ENCODE peak calls at places on chromosomes 1 and 21, in four cellular contexts. N, I, V and Q are unnamed samples.

GRCh38 chr1:115727706-115728249 is 40.7 kb downstream of the CASQ2 start:
- DNase-seq in V (no peak), I (no peak), N (peak), Q (peak)

GRCh38 chr1:160702100-160702499 is 9.5 kb downstream of the CD48 start:
- DNase-seq in I (no peak), V (peak), N (peak), Q (no peak)

GRCh38 chr21:43645414-43645891 is 13.8 kb downstream of the HSF2BP start:
- DNase-seq in I (no peak), N (peak), V (peak), Q (peak)

GRCh38 chr1:55572878-55573734 is 357.9 kb upstream of the USP24 start:
- DNase-seq in I (no peak), N (no peak), V (no peak), Q (peak)

GRCh38 chr1:91872560-91873081 is 13.3 kb downstream of the TGFBR3 start:
- DNase-seq in V (no peak), I (peak), N (peak), Q (no peak)

GRCh38 chr21:41967708-41968107 is 13.9 kb upstream of the C2CD2 start:
- DNase-seq in I (no peak), V (no peak), N (no peak), Q (no peak)

GRCh38 chr1:2801535-2802291 is at the start of gene TTC34:
- DNase-seq in I (peak), N (peak), V (peak), Q (no peak)

GRCh38 chr1:4836574-4836973 is 182.2 kb downstream of the AJAP1 start:
- DNase-seq in N (peak), V (no peak), I (no peak), Q (no peak)

GRCh38 chr1:43171876-43172531 is at the start of the genes CFAP57 and EBNA1BP2:
- DNase-seq in I (peak), V (peak), N (peak), Q (peak)

GRCh38 chr1:37575692-37576091 is 19.0 kb downstream of the DNALI1 start:
- DNase-seq in I (no peak), N (no peak), V (no peak), Q (peak)

GRCh38 chr21:8988696-8989095 is 1532.7 kb upstream of the TPTE start:
- DNase-seq in N (no peak), I (no peak), V (no peak), Q (no peak)

GRCh38 chr1:84918706-84919105 is 25.7 kb upstream of the LPAR3 start:
- DNase-seq in I (no peak), N (no peak), V (no peak), Q (no peak)

GRCh38 chr1:244173765-244174164 is 122.7 kb downstream of the ZBTB18 start:
- DNase-seq in I (no peak), V (no peak), N (no peak), Q (no peak)

GRCh38 chr1:63651110-63651776 is 58.0 kb downstream of the PGM1 start:
- DNase-seq in V (no peak), N (no peak), I (peak), Q (peak)

GRCh38 chr1:37239225-37239740 is 205.0 kb upstream of the GRIK3 start:
- DNase-seq in V (no peak), N (no peak), I (no peak), Q (no peak)

GRCh38 chr1:23018661-23019093 is 591 bp upstream of the KDM1A start:
- DNase-seq in V (no peak), N (no peak), I (no peak), Q (no peak)

GRCh38 chr1:201468501-201468843 is 516 bp downstream of the PHLDA3 start:
- DNase-seq in N (no peak), I (no peak), V (no peak), Q (no peak)

GRCh38 chr1:236155841-236156503 is 13.6 kb downstream of the GPR137B start:
- DNase-seq in V (no peak), I (no peak), N (no peak), Q (no peak)

GRCh38 chr1:87786218-87786617 is 457.5 kb downstream of the LMO4 start:
- DNase-seq in N (no peak), I (no peak), V (no peak), Q (no peak)

GRCh38 chr1:110210604-110211502 is 739 bp downstream of the KCNC4 start:
- DNase-seq in I (peak), V (no peak), N (peak), Q (no peak)

GRCh38 chr1:78691995-78692747 is 42.5 kb downstream of the IFI44 start:
- DNase-seq in V (no peak), I (no peak), N (no peak), Q (no peak)

GRCh38 chr1:200962631-200963030 is 60.9 kb downstream of the KIF21B start:
- DNase-seq in I (no peak), N (no peak), V (no peak), Q (no peak)

GRCh38 chr1:246682231-246682895 is 41.8 kb upstream of the SCCPDH start:
- DNase-seq in N (no peak), I (no peak), V (no peak), Q (peak)

GRCh38 chr1:66168919-66169725 is 364.8 kb upstream of the SGIP1 start:
- DNase-seq in V (no peak), N (no peak), I (no peak), Q (no peak)

GRCh38 chr1:181438013-181438412 is 45.3 kb upstream of the CACNA1E start:
- DNase-seq in V (no peak), N (no peak), I (no peak), Q (no peak)

GRCh38 chr1:109570414-109570813 is 22.0 kb downstream of the GNAI3 start:
- DNase-seq in V (no peak), N (no peak), I (no peak), Q (peak)

GRCh38 chr1:224245188-224245587 is 62.1 kb downstream of the DEGS1 start:
- DNase-seq in V (no peak), N (peak), I (no peak), Q (peak)

GRCh38 chr1:202505356-202505755 is 156.9 kb downstream of the PPP1R12B start:
- DNase-seq in N (no peak), V (no peak), I (no peak), Q (peak)

GRCh38 chr1:77744576-77744975 is 15.1 kb downstream of the USP33 start:
- DNase-seq in I (no peak), N (no peak), V (no peak), Q (no peak)

GRCh38 chr1:37865348-37866119 is 6.1 kb upstream of the MTF1 start:
- DNase-seq in I (no peak), N (no peak), V (no peak), Q (no peak)

GRCh38 chr21:28758042-28758882 is 234.4 kb downstream of the LTN1 start:
- DNase-seq in N (no peak), I (no peak), V (no peak), Q (no peak)

GRCh38 chr1:209988706-209989105 is 50.7 kb downstream of the SYT14 start:
- DNase-seq in I (no peak), V (no peak), N (no peak), Q (peak)

GRCh38 chr1:4603317-4604110 is 50.9 kb upstream of the AJAP1 start:
- DNase-seq in I (no peak), V (no peak), N (peak), Q (no peak)

GRCh38 chr1:94463056-94463764 is 45.0 kb downstream of the ABCD3 start:
- DNase-seq in I (no peak), V (no peak), N (peak), Q (no peak)

GRCh38 chr1:22854688-22855565 is 117.7 kb downstream of the LACTBL1 start:
- DNase-seq in V (no peak), I (no peak), N (no peak), Q (no peak)

GRCh38 chr21:43321111-43321510 is 105.8 kb downstream of the SIK1 start:
- DNase-seq in I (no peak), N (peak), V (no peak), Q (no peak)

GRCh38 chr1:229024528-229025119 is 246.3 kb upstream of the RAB4A start:
- DNase-seq in N (peak), I (no peak), V (no peak), Q (peak)

GRCh38 chr1:168319691-168320090 is 39.0 kb downstream of the TBX19 start:
- DNase-seq in V (no peak), N (no peak), I (no peak), Q (peak)

GRCh38 chr1:101170506-101171050 is 66.2 kb upstream of the S1PR1 start:
- DNase-seq in V (no peak), N (no peak), I (no peak), Q (no peak)

GRCh38 chr1:24186993-24187790 is at the start of gene IFNLR1:
- DNase-seq in N (no peak), I (peak), V (no peak), Q (no peak)

GRCh38 chr1:24190970-24191570 is 4.0 kb upstream of the IFNLR1 start:
- DNase-seq in I (no peak), N (peak), V (no peak), Q (no peak)

GRCh38 chr1:24191860-24192259 is 4.8 kb upstream of the IFNLR1 start:
- DNase-seq in I (peak), V (no peak), N (peak), Q (peak)

GRCh38 chr1:24186711-24186992 is 437 bp downstream of the IFNLR1 start:
- DNase-seq in I (no peak), N (no peak), V (no peak), Q (no peak)

GRCh38 chr1:24189528-24189927 is 2.4 kb upstream of the IFNLR1 start:
- DNase-seq in I (no peak), N (peak), V (no peak), Q (no peak)
- H3K4me3 ChIP-seq in I (no peak), N (no peak), V (no peak), Q (no peak)

GRCh38 chr1:156923565-156924477 is 3.4 kb downstream of the LRRC71 start:
- DNase-seq in N (no peak), I (no peak), V (no peak), Q (no peak)
- H3K4me3 ChIP-seq in N (no peak), I (no peak), V (no peak), Q (no peak)

DNA sequence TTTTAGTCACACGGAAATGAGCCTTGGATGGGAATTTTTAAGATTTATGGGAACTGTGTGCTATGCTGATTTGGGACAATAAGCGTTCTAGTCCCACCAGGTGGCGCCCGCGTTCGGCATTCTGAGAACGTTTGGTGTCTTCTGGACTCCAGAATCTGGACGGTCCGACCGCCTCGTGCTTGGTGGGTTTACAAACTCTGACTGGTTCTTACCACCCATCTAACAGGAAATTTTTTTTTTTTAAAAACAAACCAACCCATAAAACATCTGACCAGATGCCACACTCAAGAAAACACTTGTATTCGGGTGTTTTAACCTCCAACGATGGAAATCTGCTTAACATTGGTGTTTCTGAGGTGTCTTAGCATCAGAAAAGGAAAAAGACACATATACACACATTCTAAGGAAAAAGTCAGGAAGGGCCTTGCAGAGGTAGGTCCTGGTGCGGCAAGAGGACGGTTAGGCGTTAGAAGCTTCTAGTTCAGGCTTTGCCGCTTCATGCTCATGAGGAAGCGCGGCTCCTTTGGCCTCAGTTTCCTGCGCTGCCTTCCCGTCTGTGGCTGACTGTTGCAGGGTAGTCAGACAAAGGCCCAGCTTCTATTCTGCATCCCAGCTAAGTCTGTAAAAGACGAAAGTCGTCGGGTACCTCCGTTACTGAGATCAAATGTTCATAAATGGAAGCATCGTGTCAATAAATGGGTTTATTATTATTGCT is 814 bp upstream of the DYRK3 start:
- DNase-seq in N (peak), V (peak), I (peak), Q (peak)
- H3K4me3 ChIP-seq in N (peak), V (peak), I (peak), Q (peak)

GRCh38 chr1:187921426-187921825 is 1092.7 kb downstream of the PLA2G4A start:
- DNase-seq in V (no peak), N (no peak), I (no peak), Q (no peak)

GRCh38 chr1:187922255-187922654 is 1093.5 kb downstream of the PLA2G4A start:
- DNase-seq in N (no peak), I (no peak), V (no peak), Q (no peak)

GRCh38 chr1:187920976-187921375 is 1092.2 kb downstream of the PLA2G4A start:
- DNase-seq in V (no peak), I (no peak), N (no peak), Q (no peak)

GRCh38 chr1:187928288-187928687 is 1099.5 kb downstream of the PLA2G4A start:
- DNase-seq in V (peak), I (no peak), N (no peak), Q (peak)

DNA sequence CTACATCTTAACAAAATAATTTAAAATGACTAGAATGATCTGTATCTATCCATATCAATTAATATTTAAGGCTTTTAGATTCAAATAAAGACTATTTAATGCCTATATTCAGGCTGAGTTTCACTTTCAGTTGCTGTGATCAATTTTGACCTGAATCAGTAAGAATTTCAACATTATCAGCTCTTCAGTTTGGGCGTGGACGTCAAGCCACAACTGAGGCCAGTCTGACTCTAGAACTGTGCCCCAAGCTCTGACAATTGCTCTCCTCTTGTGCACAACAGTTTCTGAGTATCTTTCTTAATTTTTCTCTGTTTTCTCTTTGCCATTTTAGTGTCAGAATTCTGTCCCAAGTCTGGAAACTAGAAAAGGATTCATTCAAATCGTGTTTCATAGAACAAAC is 1095.5 kb downstream of the PLA2G4A start:
- DNase-seq in N (no peak), I (no peak), V (no peak), Q (no peak)
- H3K4me3 ChIP-seq in N (no peak), I (no peak), V (no peak), Q (no peak)

DNA sequence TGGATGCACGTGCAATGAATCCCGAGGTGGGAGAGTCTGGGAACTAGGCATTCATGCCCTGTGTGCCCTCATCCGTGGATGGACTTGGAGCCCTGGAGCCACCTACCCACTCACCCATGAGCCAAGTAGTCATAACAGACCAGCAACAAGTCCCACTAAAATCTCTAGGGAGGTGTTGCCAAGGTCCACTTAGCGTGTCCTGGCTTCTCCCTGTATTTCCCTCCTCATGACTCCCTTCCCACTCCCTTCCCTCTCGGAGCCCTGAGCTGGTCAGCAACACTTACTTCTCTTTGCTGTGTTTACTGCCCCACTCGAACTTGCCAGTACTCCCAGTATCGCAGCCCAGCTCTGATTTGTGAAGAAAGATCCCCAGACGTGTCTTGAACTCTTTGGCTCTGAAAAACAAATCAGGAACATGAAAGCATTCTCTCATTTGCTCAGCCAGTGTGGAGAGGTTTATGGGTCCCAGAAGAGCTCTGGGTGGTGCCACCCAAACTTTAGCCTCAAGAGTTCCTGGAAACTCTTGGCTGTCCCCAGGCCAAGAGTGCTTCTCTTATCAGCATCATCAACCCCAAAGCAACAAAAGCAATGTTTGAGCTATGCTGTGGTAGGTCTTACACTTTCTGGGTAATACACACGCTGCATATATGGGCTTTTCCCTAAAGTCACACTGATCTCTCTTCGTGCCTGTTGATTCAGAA is 1.1 kb downstream of the RGS16 start:
- DNase-seq in V (no peak), N (peak), I (no peak), Q (no peak)
- H3K4me3 ChIP-seq in V (no peak), N (peak), I (no peak), Q (peak)

GRCh38 chr1:156488566-156489165 is 11.9 kb downstream of the MEF2D start:
- DNase-seq in I (no peak), V (no peak), N (no peak), Q (no peak)
- H3K4me3 ChIP-seq in I (peak), V (no peak), N (no peak), Q (no peak)